ENCODE peak calls at places on chromosomes 11 and 22, in seven cellular contexts. P is SK-N-SH, K is T47D, R is K562, O is HCT116, W is HepG2, Y is H1. U is an unnamed sample.

GRCh38 chr11:120240866-120241265 is 926 bp downstream of the POU2F3 start:
- DNase-seq in P (no peak), K (no peak), R (no peak), O (no peak), W (no peak), Y (no peak), U (no peak)

GRCh38 chr22:24507742-24508141 is 12.6 kb downstream of the UPB1 start:
- DNase-seq in P (no peak), K (no peak), R (no peak), O (no peak), W (no peak), Y (peak), U (no peak)

GRCh38 chr11:7646866-7647265 is 26.4 kb downstream of the CYB5R2 start:
- DNase-seq in P (no peak), K (no peak), R (no peak), O (no peak), W (no peak), Y (no peak), U (no peak)

GRCh38 chr22:42895087-42895486 is 38.0 kb upstream of the ARFGAP3 start:
- DNase-seq in P (no peak), K (no peak), R (no peak), O (no peak), W (no peak), Y (no peak), U (peak)

GRCh38 chr11:15800121-15800800 is 556.1 kb downstream of the SOX6 start:
- DNase-seq in P (no peak), K (no peak), R (no peak), O (no peak), W (no peak), Y (no peak), U (no peak)

GRCh38 chr11:86475027-86475426 is 100.3 kb downstream of the CCDC81 start:
- DNase-seq in P (no peak), K (no peak), R (no peak), O (no peak), W (no peak), Y (no peak), U (no peak)

GRCh38 chr11:7643323-7643722 is 30.0 kb downstream of the CYB5R2 start:
- DNase-seq in P (no peak), K (no peak), R (no peak), O (no peak), W (no peak), Y (no peak), U (no peak)

GRCh38 chr22:46825145-46825544 is 62.7 kb downstream of the TBC1D22A start:
- DNase-seq in P (peak), K (no peak), R (no peak), O (no peak), W (no peak), Y (no peak), U (no peak)

GRCh38 chr22:49774046-49774445 is 53.6 kb downstream of the BRD1 start:
- DNase-seq in P (no peak), K (no peak), R (no peak), O (no peak), W (no peak), Y (no peak), U (no peak)

GRCh38 chr11:129453293-129453721 is 77.7 kb downstream of the BARX2 start:
- DNase-seq in P (no peak), K (no peak), R (no peak), O (no peak), W (no peak), Y (no peak), U (no peak)

GRCh38 chr22:29205260-29205597 is 467 bp upstream of the EMID1 start:
- DNase-seq in P (no peak), K (no peak), R (no peak), O (no peak), W (no peak), Y (no peak), U (no peak)

GRCh38 chr11:48005133-48005532 is 24.8 kb downstream of the PTPRJ start:
- DNase-seq in P (no peak), K (no peak), R (no peak), O (no peak), W (no peak), Y (no peak), U (no peak)

GRCh38 chr11:1870721-1871466 is 18.0 kb downstream of the LSP1 start:
- DNase-seq in P (no peak), K (no peak), R (peak), O (no peak), W (no peak), Y (no peak), U (no peak)

GRCh38 chr11:30344085-30344484 is 21.2 kb downstream of the ARL14EP start:
- DNase-seq in P (no peak), K (no peak), R (no peak), O (no peak), W (no peak), Y (no peak), U (peak)

GRCh38 chr11:60280412-60280811 is at the start of gene MS4A4A:
- DNase-seq in P (no peak), K (no peak), R (no peak), O (no peak), W (no peak), Y (no peak), U (no peak)

GRCh38 chr11:68439355-68440065 is 21.0 kb upstream of the PPP6R3 start:
- DNase-seq in P (no peak), K (no peak), R (no peak), O (no peak), W (no peak), Y (no peak), U (no peak)
- TF ChIP-seq JUND in P (no peak), K (no peak), R (no peak), O (no peak), W (no peak), Y (no peak), U (no peak)

DNA sequence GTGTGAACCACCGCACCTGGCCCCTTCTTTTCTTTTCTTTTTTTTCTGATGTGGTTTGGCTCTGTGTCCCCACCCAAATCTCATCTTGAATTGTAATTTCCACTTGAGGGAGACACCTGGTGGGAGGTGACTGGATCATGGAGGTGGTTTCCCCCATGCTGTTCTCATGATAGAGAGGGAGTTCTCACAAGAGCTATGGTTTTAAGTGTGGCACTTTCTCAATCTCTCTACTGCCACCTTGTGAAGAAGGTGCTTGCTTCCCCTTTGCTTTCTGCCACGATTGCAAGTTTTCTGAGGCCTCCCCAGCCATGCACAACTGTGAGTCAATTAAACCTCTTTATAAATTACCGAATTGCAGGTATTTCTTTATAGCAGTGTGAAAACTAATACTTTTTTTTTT is 4.9 kb upstream of the TCN2 start:
- DNase-seq in P (no peak), K (no peak), R (peak), O (peak), W (peak), Y (no peak), U (no peak)
- TF ChIP-seq JUND in P (no peak), K (no peak), R (no peak), O (no peak), W (no peak), Y (no peak), U (no peak)

GRCh38 chr22:41844513-41844912 is 11.6 kb downstream of the SREBF2 start:
- DNase-seq in P (no peak), K (no peak), R (peak), O (no peak), W (no peak), Y (no peak), U (no peak)

GRCh38 chr22:41845380-41846267 is 12.7 kb downstream of the SREBF2 start:
- DNase-seq in P (no peak), K (no peak), R (peak), O (no peak), W (no peak), Y (no peak), U (no peak)

GRCh38 chr22:41847300-41847699 is 14.4 kb downstream of the SREBF2 start:
- DNase-seq in P (no peak), K (no peak), R (no peak), O (no peak), W (no peak), Y (no peak), U (no peak)

GRCh38 chr22:41846268-41847002 is 13.5 kb downstream of the SREBF2 start:
- DNase-seq in P (no peak), K (no peak), R (no peak), O (no peak), W (no peak), Y (no peak), U (no peak)

GRCh38 chr22:41848468-41848867 is 15.6 kb downstream of the SREBF2 start:
- DNase-seq in P (no peak), K (no peak), R (peak), O (no peak), W (no peak), Y (no peak), U (no peak)
- TF ChIP-seq JUND in P (no peak), K (no peak), R (no peak), O (no peak), W (no peak), Y (no peak), U (no peak)

DNA sequence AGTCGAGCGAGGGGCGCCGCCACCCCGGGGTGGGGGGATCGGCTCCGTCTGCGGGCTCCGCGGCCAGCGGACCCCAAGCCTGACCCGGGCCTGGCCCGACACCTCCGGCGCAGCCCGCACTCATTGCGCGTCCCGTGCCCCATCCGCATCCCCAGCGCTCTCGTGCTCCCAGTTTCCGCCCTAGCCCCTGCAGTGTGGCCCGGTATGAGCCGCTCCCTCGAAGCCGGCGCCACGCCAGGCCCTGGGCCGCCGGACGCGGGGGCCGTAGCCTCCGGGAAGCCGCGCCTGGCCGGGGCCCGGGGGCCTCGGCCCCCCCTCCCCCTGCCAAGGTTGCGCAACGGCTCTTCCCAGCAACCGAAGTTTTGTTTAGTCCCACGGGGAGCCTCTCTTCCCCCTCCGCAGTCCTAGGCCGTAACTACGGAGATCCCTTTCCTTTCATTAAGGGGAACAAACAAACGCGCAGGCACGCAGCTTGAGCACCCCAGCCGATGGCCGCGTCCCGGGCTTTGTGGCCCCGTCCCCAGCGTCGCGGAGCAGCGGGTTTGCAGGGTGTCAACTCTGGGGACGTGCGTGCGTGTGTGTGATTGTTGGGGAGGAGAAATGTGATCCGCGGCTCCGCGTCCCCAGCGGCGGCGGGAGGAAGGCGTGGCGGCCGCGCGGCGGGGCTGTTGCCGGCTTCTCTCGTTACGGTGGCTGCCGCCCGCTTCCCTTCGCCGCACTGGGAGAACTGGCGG is 883 bp downstream of the HIPK3 start:
- DNase-seq in P (peak), K (peak), R (peak), O (peak), W (peak), Y (no peak), U (no peak)
- TF ChIP-seq JUND in P (no peak), K (no peak), R (no peak), O (no peak), W (no peak), Y (no peak), U (no peak)

GRCh38 chr11:102598272-102598671 is 26.9 kb downstream of the MMP20 start:
- DNase-seq in P (no peak), K (no peak), R (no peak), O (no peak), W (no peak), Y (no peak), U (no peak)

GRCh38 chr11:102600666-102601065 is 24.5 kb downstream of the MMP20 start:
- DNase-seq in P (no peak), K (no peak), R (no peak), O (no peak), W (peak), Y (no peak), U (no peak)

GRCh38 chr11:102603091-102603490 is 22.0 kb downstream of the MMP20 start:
- DNase-seq in P (no peak), K (no peak), R (no peak), O (peak), W (peak), Y (no peak), U (no peak)

GRCh38 chr11:102596578-102596977 is 28.6 kb downstream of the MMP20 start:
- DNase-seq in P (no peak), K (no peak), R (no peak), O (no peak), W (peak), Y (no peak), U (no peak)

GRCh38 chr11:102599642-102600261 is 25.4 kb downstream of the MMP20 start:
- DNase-seq in P (no peak), K (no peak), R (peak), O (peak), W (peak), Y (no peak), U (no peak)
- TF ChIP-seq JUND in P (peak), K (no peak), R (peak), O (peak), W (no peak), Y (no peak), U (peak)

DNA sequence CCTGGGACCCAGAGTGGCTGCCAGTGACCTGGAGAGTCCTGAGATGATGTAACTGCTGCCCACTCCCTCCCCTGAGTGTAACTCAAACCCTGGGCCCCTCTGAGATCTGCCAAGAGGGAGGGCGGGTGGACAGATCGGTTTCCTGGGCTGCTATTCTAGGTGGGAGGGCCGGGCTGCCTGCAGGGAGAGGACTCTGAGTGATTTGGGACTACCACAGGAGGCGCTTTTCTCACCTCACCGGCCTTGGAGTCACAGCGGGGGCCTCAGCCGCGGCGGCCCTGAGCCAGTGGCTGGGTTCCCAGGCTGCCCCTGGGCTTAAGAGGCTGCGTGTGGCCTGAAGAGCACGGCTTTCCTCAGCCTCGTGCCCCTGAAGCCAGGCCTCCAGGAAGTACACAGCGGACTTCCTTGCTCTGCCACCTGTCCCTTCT is 11.4 kb downstream of the RELT start:
- DNase-seq in P (no peak), K (no peak), R (no peak), O (no peak), W (no peak), Y (no peak), U (no peak)
- TF ChIP-seq JUND in P (no peak), K (no peak), R (no peak), O (no peak), W (no peak), Y (no peak), U (no peak)

GRCh38 chr11:103257360-103257759 is 148.1 kb downstream of the DYNC2H1 start:
- DNase-seq in P (peak), K (no peak), R (no peak), O (peak), W (peak), Y (no peak), U (no peak)
- TF ChIP-seq JUND in P (no peak), K (no peak), R (no peak), O (no peak), W (no peak), Y (no peak), U (no peak)

U was measured in GM12878.